ENCODE peak calls at places on chromosomes 6 and 20, in five cellular contexts. P is T-helper 9 cell; Q is tibial artery; D is activated CD4-positive, alpha-beta T cell treated with anti-CD3 and anti-CD28 coated beads, Interleukin-2, amount 50 U/mL, for 24 hours; A is heart left ventricle. Y is an unnamed sample.

GRCh38 chr6:170276369-170277057 is 14.4 kb downstream of the DLL1 start:
- DNase-seq in P (no peak), Q (peak; percentile 87), D (no peak), A (peak; percentile 83), Y (no peak)

GRCh38 chr20:49854190-49854875 is 41.7 kb downstream of the SLC9A8 start:
- DNase-seq in P (no peak), Q (no peak), D (no peak), A (no peak), Y (no peak)

GRCh38 chr6:152529364-152529763 is 107.8 kb downstream of the SYNE1 start:
- DNase-seq in P (no peak), Q (no peak), D (no peak), A (no peak), Y (no peak)

GRCh38 chr6:43683708-43684455 is 3.7 kb downstream of the MRPS18A start:
- DNase-seq in P (no peak), Q (no peak), D (no peak), A (no peak), Y (no peak)

GRCh38 chr6:80332013-80332412 is 225.5 kb downstream of the BCKDHB start:
- DNase-seq in P (no peak), Q (no peak), D (no peak), A (no peak), Y (no peak)

GRCh38 chr6:118283759-118284158 is 264.3 kb upstream of the PLN start:
- DNase-seq in P (peak; percentile 3), Q (no peak), D (no peak), A (peak; percentile 40), Y (peak; percentile 14)

GRCh38 chr6:163420315-163420667 is 5.8 kb downstream of the QKI start:
- DNase-seq in P (no peak), Q (no peak), D (no peak), A (no peak), Y (no peak)

GRCh38 chr20:32479697-32480140 is 105.4 kb downstream of the NOL4L start:
- DNase-seq in P (no peak), Q (no peak), D (no peak), A (no peak), Y (no peak)

GRCh38 chr6:44733868-44734267 is 346.4 kb downstream of the CDC5L start:
- DNase-seq in P (no peak), Q (no peak), D (no peak), A (peak; percentile 77), Y (no peak)

GRCh38 chr6:82205793-82206425 is 41.6 kb downstream of the IBTK start:
- DNase-seq in P (no peak), Q (no peak), D (no peak), A (no peak), Y (no peak)

Y was measured in progenitor cell of endocrine pancreas.